ENCODE peak calls at places on chromosomes 11 and 22, in six cellular contexts. One of them, this sample, is unnamed.

GRCh38 chr11:94678236-94678635 is 89.9 kb upstream of the AMOTL1 start:
- DNase-seq in OCI-LY7: no peak
- DNase-seq in foreskin fibroblast: no peak
- DNase-seq in IMR-90: no peak
- DNase-seq in lower lobe of right lung: no peak
- DNase-seq in cardiac muscle cell: no peak
- DNase-seq in this sample: no peak

GRCh38 chr11:1549355-1550330 is 22.4 kb downstream of the DUSP8 start:
- DNase-seq in OCI-LY7: peak; percentile 10
- DNase-seq in foreskin fibroblast: no peak
- DNase-seq in IMR-90: no peak
- DNase-seq in lower lobe of right lung: no peak
- DNase-seq in cardiac muscle cell: no peak
- DNase-seq in this sample: no peak

GRCh38 chr11:124074554-124074953 is 33.4 kb upstream of the OR10G7 start:
- DNase-seq in OCI-LY7: no peak
- DNase-seq in foreskin fibroblast: no peak
- DNase-seq in IMR-90: no peak
- DNase-seq in lower lobe of right lung: no peak
- DNase-seq in cardiac muscle cell: no peak
- DNase-seq in this sample: no peak

GRCh38 chr11:71153005-71153395 is 99.4 kb downstream of the SHANK2 start:
- DNase-seq in OCI-LY7: no peak
- DNase-seq in foreskin fibroblast: peak; percentile 41
- DNase-seq in IMR-90: peak; percentile 31
- DNase-seq in lower lobe of right lung: no peak
- DNase-seq in cardiac muscle cell: no peak
- DNase-seq in this sample: peak; percentile 37

GRCh38 chr22:46237453-46238158 is 12.5 kb downstream of the CDPF1 start:
- DNase-seq in OCI-LY7: no peak
- DNase-seq in foreskin fibroblast: no peak
- DNase-seq in IMR-90: peak; percentile 31
- DNase-seq in lower lobe of right lung: no peak
- DNase-seq in cardiac muscle cell: no peak
- DNase-seq in this sample: no peak

GRCh38 chr11:762421-763072 is 14.7 kb downstream of the GATD1 start:
- DNase-seq in OCI-LY7: peak; percentile 43
- DNase-seq in foreskin fibroblast: peak; percentile 88
- DNase-seq in IMR-90: peak; percentile 74
- DNase-seq in lower lobe of right lung: peak; percentile 58
- DNase-seq in cardiac muscle cell: no peak
- DNase-seq in this sample: no peak

GRCh38 chr22:46416537-46417267 is 81.2 kb downstream of the TRMU start:
- DNase-seq in OCI-LY7: no peak
- DNase-seq in foreskin fibroblast: no peak
- DNase-seq in IMR-90: no peak
- DNase-seq in lower lobe of right lung: no peak
- DNase-seq in cardiac muscle cell: peak; percentile 11
- DNase-seq in this sample: no peak

GRCh38 chr11:59176330-59176729 is 4.4 kb downstream of the DTX4 start:
- DNase-seq in OCI-LY7: no peak
- DNase-seq in foreskin fibroblast: no peak
- DNase-seq in IMR-90: no peak
- DNase-seq in lower lobe of right lung: no peak
- DNase-seq in cardiac muscle cell: no peak
- DNase-seq in this sample: no peak

GRCh38 chr11:11550534-11550933 is 71.3 kb downstream of the GALNT18 start:
- DNase-seq in OCI-LY7: no peak
- DNase-seq in foreskin fibroblast: no peak
- DNase-seq in IMR-90: no peak
- DNase-seq in lower lobe of right lung: no peak
- DNase-seq in cardiac muscle cell: no peak
- DNase-seq in this sample: no peak

GRCh38 chr11:69573751-69574382 is 67.1 kb upstream of the CCND1 start:
- DNase-seq in OCI-LY7: no peak
- DNase-seq in foreskin fibroblast: no peak
- DNase-seq in IMR-90: no peak
- DNase-seq in lower lobe of right lung: no peak
- DNase-seq in cardiac muscle cell: no peak
- DNase-seq in this sample: no peak

GRCh38 chr22:20761536-20761935 is 12.4 kb upstream of the SERPIND1 start:
- DNase-seq in OCI-LY7: no peak
- DNase-seq in foreskin fibroblast: peak; percentile 34
- DNase-seq in IMR-90: peak; percentile 55
- DNase-seq in lower lobe of right lung: no peak
- DNase-seq in cardiac muscle cell: no peak
- DNase-seq in this sample: no peak

GRCh38 chr22:30325724-30326703 is 727 bp downstream of the TBC1D10A start:
- DNase-seq in OCI-LY7: peak; percentile 50
- DNase-seq in foreskin fibroblast: no peak
- DNase-seq in IMR-90: no peak
- DNase-seq in lower lobe of right lung: no peak
- DNase-seq in cardiac muscle cell: peak; percentile 35
- DNase-seq in this sample: peak; percentile 14

GRCh38 chr22:43894122-43894521 is 2.3 kb upstream of the PNPLA5 start:
- DNase-seq in OCI-LY7: no peak
- DNase-seq in foreskin fibroblast: no peak
- DNase-seq in IMR-90: no peak
- DNase-seq in lower lobe of right lung: no peak
- DNase-seq in cardiac muscle cell: no peak
- DNase-seq in this sample: no peak

GRCh38 chr11:95065336-95065735 is 1.4 kb upstream of the SRSF8 start:
- DNase-seq in OCI-LY7: no peak
- DNase-seq in foreskin fibroblast: no peak
- DNase-seq in IMR-90: no peak
- DNase-seq in lower lobe of right lung: no peak
- DNase-seq in cardiac muscle cell: no peak
- DNase-seq in this sample: no peak

GRCh38 chr11:121416909-121417567 is 35.1 kb upstream of the SORL1 start:
- DNase-seq in OCI-LY7: peak; percentile 41
- DNase-seq in foreskin fibroblast: peak; percentile 75
- DNase-seq in IMR-90: peak; percentile 48
- DNase-seq in lower lobe of right lung: peak; percentile 90
- DNase-seq in cardiac muscle cell: no peak
- DNase-seq in this sample: no peak

GRCh38 chr11:78564037-78564888 is 10.4 kb downstream of the NARS2 start:
- DNase-seq in OCI-LY7: peak; percentile 73
- DNase-seq in foreskin fibroblast: peak; percentile 41
- DNase-seq in IMR-90: peak; percentile 76
- DNase-seq in lower lobe of right lung: no peak
- DNase-seq in cardiac muscle cell: peak; percentile 74
- DNase-seq in this sample: peak; percentile 15

GRCh38 chr22:24333301-24333700 is 62.7 kb downstream of the SPECC1L start:
- DNase-seq in OCI-LY7: no peak
- DNase-seq in foreskin fibroblast: peak; percentile 68
- DNase-seq in IMR-90: peak; percentile 90
- DNase-seq in lower lobe of right lung: no peak
- DNase-seq in cardiac muscle cell: no peak
- DNase-seq in this sample: no peak

GRCh38 chr11:1274501-1274900 is 34.9 kb downstream of the TOLLIP start:
- DNase-seq in OCI-LY7: no peak
- DNase-seq in foreskin fibroblast: no peak
- DNase-seq in IMR-90: no peak
- DNase-seq in lower lobe of right lung: no peak
- DNase-seq in cardiac muscle cell: no peak
- DNase-seq in this sample: no peak

GRCh38 chr11:128022007-128022368 is 565.4 kb downstream of the ETS1 start:
- DNase-seq in OCI-LY7: no peak
- DNase-seq in foreskin fibroblast: peak; percentile 66
- DNase-seq in IMR-90: peak; percentile 81
- DNase-seq in lower lobe of right lung: no peak
- DNase-seq in cardiac muscle cell: no peak
- DNase-seq in this sample: no peak

GRCh38 chr22:25402501-25403283 is 161.8 kb upstream of the GRK3 start:
- DNase-seq in OCI-LY7: no peak
- DNase-seq in foreskin fibroblast: peak; percentile 30
- DNase-seq in IMR-90: peak; percentile 59
- DNase-seq in lower lobe of right lung: no peak
- DNase-seq in cardiac muscle cell: no peak
- DNase-seq in this sample: no peak

GRCh38 chr22:20390394-20390907 is 3.5 kb upstream of the ZNF74 start:
- DNase-seq in OCI-LY7: no peak
- DNase-seq in foreskin fibroblast: no peak
- DNase-seq in IMR-90: no peak
- DNase-seq in lower lobe of right lung: no peak
- DNase-seq in cardiac muscle cell: no peak
- DNase-seq in this sample: no peak

GRCh38 chr22:25219211-25219689 is at the start of gene CRYBB2:
- DNase-seq in OCI-LY7: no peak
- DNase-seq in foreskin fibroblast: no peak
- DNase-seq in IMR-90: no peak
- DNase-seq in lower lobe of right lung: no peak
- DNase-seq in cardiac muscle cell: no peak
- DNase-seq in this sample: no peak

GRCh38 chr11:19597194-19597593 is 115.4 kb upstream of the NAV2 start:
- DNase-seq in OCI-LY7: no peak
- DNase-seq in foreskin fibroblast: peak; percentile 81
- DNase-seq in IMR-90: peak; percentile 85
- DNase-seq in lower lobe of right lung: no peak
- DNase-seq in cardiac muscle cell: no peak
- DNase-seq in this sample: no peak

GRCh38 chr11:12968101-12968500 is 41.0 kb upstream of the RASSF10 start:
- DNase-seq in OCI-LY7: no peak
- DNase-seq in foreskin fibroblast: no peak
- DNase-seq in IMR-90: no peak
- DNase-seq in lower lobe of right lung: no peak
- DNase-seq in cardiac muscle cell: no peak
- DNase-seq in this sample: no peak

GRCh38 chr22:38758276-38758945 is 2.6 kb upstream of the SUN2 start:
- DNase-seq in OCI-LY7: no peak
- DNase-seq in foreskin fibroblast: no peak
- DNase-seq in IMR-90: no peak
- DNase-seq in lower lobe of right lung: no peak
- DNase-seq in cardiac muscle cell: no peak
- DNase-seq in this sample: no peak

GRCh38 chr22:38652858-38653257 is 3.3 kb downstream of the FAM227A start:
- DNase-seq in OCI-LY7: peak; percentile 14
- DNase-seq in foreskin fibroblast: no peak
- DNase-seq in IMR-90: no peak
- DNase-seq in lower lobe of right lung: no peak
- DNase-seq in cardiac muscle cell: no peak
- DNase-seq in this sample: no peak

GRCh38 chr11:30585892-30586250 is 282 bp downstream of the MPPED2 start:
- DNase-seq in OCI-LY7: no peak
- DNase-seq in foreskin fibroblast: no peak
- DNase-seq in IMR-90: no peak
- DNase-seq in lower lobe of right lung: peak; percentile 32
- DNase-seq in cardiac muscle cell: peak; percentile 71
- DNase-seq in this sample: peak; percentile 78

GRCh38 chr11:64437426-64437825 is 78.5 kb downstream of the RPS6KA4 start:
- DNase-seq in OCI-LY7: no peak
- DNase-seq in foreskin fibroblast: no peak
- DNase-seq in IMR-90: no peak
- DNase-seq in lower lobe of right lung: peak; percentile 24
- DNase-seq in cardiac muscle cell: no peak
- DNase-seq in this sample: no peak

GRCh38 chr11:101686514-101686913 is 102.7 kb upstream of the TRPC6 start:
- DNase-seq in OCI-LY7: no peak
- DNase-seq in foreskin fibroblast: peak; percentile 86
- DNase-seq in IMR-90: peak; percentile 80
- DNase-seq in lower lobe of right lung: no peak
- DNase-seq in cardiac muscle cell: no peak
- DNase-seq in this sample: no peak

GRCh38 chr11:117945047-117945820 is 16.0 kb upstream of the TMPRSS13 start:
- DNase-seq in OCI-LY7: no peak
- DNase-seq in foreskin fibroblast: no peak
- DNase-seq in IMR-90: no peak
- DNase-seq in lower lobe of right lung: no peak
- DNase-seq in cardiac muscle cell: no peak
- DNase-seq in this sample: no peak
- TF ChIP-seq CTCF in OCI-LY7: peak; percentile 62
- TF ChIP-seq CTCF in foreskin fibroblast: no peak
- TF ChIP-seq CTCF in IMR-90: no peak
- TF ChIP-seq CTCF in lower lobe of right lung: no peak
- TF ChIP-seq CTCF in cardiac muscle cell: no peak
- TF ChIP-seq CTCF in this sample: peak; percentile 44

DNA sequence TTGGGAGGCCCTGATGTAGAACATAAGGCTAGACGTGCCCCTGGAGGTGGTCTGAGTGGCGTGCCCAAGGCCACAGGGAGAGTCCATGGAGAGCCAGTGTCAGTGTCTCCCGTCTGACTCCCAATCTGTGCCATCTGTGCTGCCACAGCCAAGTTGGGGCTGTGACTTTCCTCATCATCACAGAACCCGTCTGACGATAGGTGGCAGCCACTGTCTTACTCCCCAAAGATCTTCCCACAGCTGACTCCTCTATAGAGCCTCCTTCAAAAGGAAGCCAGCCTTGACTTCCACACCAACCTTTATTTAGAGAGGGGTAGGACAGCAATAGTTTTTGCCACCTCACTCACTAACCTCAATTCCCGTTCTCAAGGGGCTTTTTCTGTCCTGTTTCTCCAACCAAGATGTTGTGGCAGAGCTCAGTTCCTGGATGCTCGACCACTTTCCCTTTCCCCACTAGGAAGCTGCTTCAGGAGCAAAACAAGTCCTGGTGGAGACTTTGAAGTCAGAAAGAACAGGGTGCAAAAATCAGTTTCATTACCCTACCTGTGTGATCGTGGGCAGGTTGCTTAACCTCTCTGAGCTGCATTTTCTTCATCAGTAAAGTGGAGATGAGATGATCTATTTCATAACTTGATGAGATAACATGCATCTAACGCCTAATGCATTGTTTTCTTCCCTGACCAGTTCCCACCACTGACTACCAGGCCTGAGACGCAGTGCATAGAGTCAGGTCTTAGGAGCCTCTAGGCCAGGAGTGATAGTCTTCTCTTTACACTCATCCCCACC is 470.2 kb downstream of the SOX6 start:
- DNase-seq in OCI-LY7: no peak
- DNase-seq in foreskin fibroblast: no peak
- DNase-seq in IMR-90: no peak
- DNase-seq in lower lobe of right lung: no peak
- DNase-seq in cardiac muscle cell: no peak
- DNase-seq in this sample: no peak
- TF ChIP-seq CTCF in OCI-LY7: no peak
- TF ChIP-seq CTCF in foreskin fibroblast: no peak
- TF ChIP-seq CTCF in IMR-90: no peak
- TF ChIP-seq CTCF in lower lobe of right lung: no peak
- TF ChIP-seq CTCF in cardiac muscle cell: no peak
- TF ChIP-seq CTCF in this sample: no peak

GRCh38 chr11:66851698-66852465 is 5.0 kb upstream of the LRFN4 start:
- DNase-seq in OCI-LY7: peak; percentile 70
- DNase-seq in foreskin fibroblast: no peak
- DNase-seq in IMR-90: no peak
- DNase-seq in lower lobe of right lung: peak; percentile 49
- DNase-seq in cardiac muscle cell: no peak
- DNase-seq in this sample: no peak
- TF ChIP-seq CTCF in OCI-LY7: peak; percentile 77
- TF ChIP-seq CTCF in foreskin fibroblast: no peak
- TF ChIP-seq CTCF in IMR-90: peak; percentile 5
- TF ChIP-seq CTCF in lower lobe of right lung: no peak
- TF ChIP-seq CTCF in cardiac muscle cell: peak; percentile 1
- TF ChIP-seq CTCF in this sample: no peak

DNA sequence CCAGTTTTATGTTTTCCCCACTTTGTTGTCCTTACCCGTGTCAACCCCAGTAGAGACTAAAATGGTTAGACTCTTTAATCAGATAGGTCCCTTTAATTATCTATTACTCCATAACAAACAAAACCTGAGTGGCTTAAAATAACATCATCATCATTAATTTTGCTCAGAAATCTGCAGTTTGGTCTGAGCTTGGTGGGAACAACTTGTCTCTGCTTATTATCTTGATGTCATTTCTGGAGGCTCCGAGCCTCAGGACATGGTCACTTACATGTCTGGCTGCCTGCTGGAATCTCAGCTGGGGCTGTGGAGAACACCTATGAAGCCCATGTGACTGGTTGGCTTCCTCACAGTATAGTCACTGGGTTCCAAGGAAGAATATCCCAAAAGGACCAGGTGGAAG is 26.7 kb downstream of the UVRAG start:
- DNase-seq in OCI-LY7: no peak
- DNase-seq in foreskin fibroblast: no peak
- DNase-seq in IMR-90: no peak
- DNase-seq in lower lobe of right lung: no peak
- DNase-seq in cardiac muscle cell: peak; percentile 30
- DNase-seq in this sample: no peak
- TF ChIP-seq CTCF in OCI-LY7: no peak
- TF ChIP-seq CTCF in foreskin fibroblast: no peak
- TF ChIP-seq CTCF in IMR-90: no peak
- TF ChIP-seq CTCF in lower lobe of right lung: no peak
- TF ChIP-seq CTCF in cardiac muscle cell: no peak
- TF ChIP-seq CTCF in this sample: no peak